ENCODE peak calls at places on chromosomes 13 and 19, in ten cellular contexts. F is glutamatergic neuron; L is heart right ventricle; B is NCI-H510A; R is AG10803; U is stimulated activated CD4-positive, alpha-beta T cell treated with anti-CD3 and anti-CD28 coated beads, Interleukin-1b, Interleukin-23, amount 100 ng/mL, for 1 hour; G is GM12865; W is T-cell; O is astrocyte of the cerebellum; K is activated CD4-positive, alpha-beta T cell treated with anti-CD3 and anti-CD28 coated beads, Interleukin-2, amount 10 ng/mL, durations not matched to agents 7 days and 5 days. N is an unnamed sample.
A peak's percentile ranks its signal among the peaks of the same experiment; 100 is the strongest.

GRCh38 chr13:76992548-76993001 is 694 bp downstream of the CLN5 start:
- DNase-seq in F (peak; percentile 16), L (peak; percentile 16), B (no peak), R (peak; percentile 26), U (no peak), G (peak; percentile 43), W (no peak), O (no peak), K (peak; percentile 12), N (peak; percentile 56)

GRCh38 chr19:8209965-8210659 is 942 bp downstream of the CERS4 start:
- DNase-seq in F (peak; percentile 57), L (peak; percentile 14), B (no peak), R (no peak), U (no peak), G (peak; percentile 22), W (no peak), O (no peak), K (no peak), N (no peak)

GRCh38 chr13:25990801-25991200 is 61.0 kb downstream of the SHISA2 start:
- DNase-seq in F (no peak), L (no peak), B (no peak), R (peak; percentile 37), U (no peak), G (no peak), W (no peak), O (no peak), K (no peak), N (no peak)

GRCh38 chr19:48454150-48454730 is 1.1 kb upstream of the KCNJ14 start:
- DNase-seq in F (no peak), L (no peak), B (no peak), R (no peak), U (no peak), G (no peak), W (no peak), O (no peak), K (no peak), N (no peak)

GRCh38 chr13:48775804-48776203 is 122.1 kb downstream of the CYSLTR2 start:
- DNase-seq in F (no peak), L (no peak), B (no peak), R (peak; percentile 97), U (no peak), G (no peak), W (no peak), O (peak; percentile 91), K (no peak), N (peak; percentile 97)

GRCh38 chr19:28544451-28545261 is 668.3 kb downstream of the UQCRFS1 start:
- DNase-seq in F (no peak), L (no peak), B (no peak), R (no peak), U (no peak), G (no peak), W (no peak), O (no peak), K (no peak), N (no peak)

GRCh38 chr13:102846261-102847015 is 606 bp downstream of the ERCC5 start:
- DNase-seq in F (no peak), L (peak; percentile 15), B (no peak), R (peak; percentile 29), U (no peak), G (peak; percentile 70), W (peak; percentile 46), O (no peak), K (peak; percentile 56), N (peak; percentile 34)

GRCh38 chr19:16595097-16595496 is 22.9 kb upstream of the SLC35E1 start:
- DNase-seq in F (no peak), L (no peak), B (no peak), R (no peak), U (no peak), G (no peak), W (no peak), O (no peak), K (no peak), N (no peak)

GRCh38 chr19:15379996-15380647 is 535 bp upstream of the AKAP8 start:
- DNase-seq in F (peak; percentile 66), L (peak; percentile 49), B (peak; percentile 76), R (peak; percentile 37), U (no peak), G (peak; percentile 74), W (no peak), O (no peak), K (peak; percentile 51), N (peak; percentile 61)

GRCh38 chr19:2043269-2043641 is 7.8 kb downstream of the MKNK2 start:
- DNase-seq in F (no peak), L (peak; percentile 45), B (no peak), R (no peak), U (no peak), G (peak; percentile 21), W (no peak), O (no peak), K (no peak), N (no peak)

GRCh38 chr19:48728882-48729645 is 9.5 kb upstream of the MAMSTR start:
- DNase-seq in F (no peak), L (no peak), B (no peak), R (peak; percentile 33), U (no peak), G (no peak), W (no peak), O (no peak), K (no peak), N (no peak)

GRCh38 chr19:10333758-10334339 is 520 bp upstream of the RAVER1 start:
- DNase-seq in F (no peak), L (no peak), B (no peak), R (no peak), U (no peak), G (no peak), W (no peak), O (no peak), K (no peak), N (no peak)

GRCh38 chr19:44447864-44448674 is at the start of gene ZNF229:
- DNase-seq in F (peak; percentile 91), L (peak; percentile 91), B (peak; percentile 93), R (peak; percentile 93), U (peak; percentile 36), G (peak; percentile 33), W (peak; percentile 62), O (peak; percentile 85), K (peak; percentile 86), N (peak; percentile 89)

GRCh38 chr13:46386996-46387851 is at the start of gene RUBCNL:
- DNase-seq in F (peak; percentile 46), L (no peak), B (no peak), R (peak; percentile 31), U (no peak), G (peak; percentile 72), W (no peak), O (no peak), K (peak; percentile 13), N (no peak)

GRCh38 chr13:96481482-96481881 is 391.6 kb downstream of the HS6ST3 start:
- DNase-seq in F (no peak), L (no peak), B (no peak), R (no peak), U (no peak), G (no peak), W (no peak), O (no peak), K (no peak), N (no peak)

GRCh38 chr19:49297403-49297802 is 27.6 kb downstream of the SLC6A16 start:
- DNase-seq in F (no peak), L (no peak), B (no peak), R (peak; percentile 14), U (no peak), G (no peak), W (no peak), O (no peak), K (no peak), N (no peak)

GRCh38 chr13:68261105-68261504 is 1031.0 kb upstream of the PCDH9 start:
- DNase-seq in F (no peak), L (no peak), B (no peak), R (no peak), U (no peak), G (peak; percentile 4), W (no peak), O (no peak), K (no peak), N (no peak)

GRCh38 chr13:106176103-106176502 is 359.4 kb downstream of the EFNB2 start:
- DNase-seq in F (no peak), L (no peak), B (no peak), R (peak; percentile 78), U (no peak), G (no peak), W (no peak), O (no peak), K (no peak), N (no peak)

GRCh38 chr13:107678075-107678689 is 537.2 kb downstream of the LIG4 start:
- DNase-seq in F (peak; percentile 31), L (no peak), B (peak; percentile 9), R (peak; percentile 11), U (no peak), G (no peak), W (no peak), O (no peak), K (no peak), N (no peak)

GRCh38 chr13:21242236-21242635 is 65.8 kb downstream of the MRPL57 start:
- DNase-seq in F (peak; percentile 60), L (no peak), B (no peak), R (no peak), U (no peak), G (no peak), W (no peak), O (no peak), K (no peak), N (no peak)

GRCh38 chr19:14544977-14545715 is 15.8 kb downstream of the TECR start:
- DNase-seq in F (no peak), L (peak; percentile 53), B (peak; percentile 77), R (peak; percentile 33), U (no peak), G (no peak), W (no peak), O (no peak), K (no peak), N (peak; percentile 99)

GRCh38 chr13:31881495-31881882 is 142.2 kb downstream of the RXFP2 start:
- DNase-seq in F (no peak), L (no peak), B (no peak), R (no peak), U (no peak), G (no peak), W (no peak), O (no peak), K (no peak), N (no peak)

GRCh38 chr13:24741016-24741662 is 22.8 kb upstream of the RNF17 start:
- DNase-seq in F (no peak), L (no peak), B (no peak), R (no peak), U (no peak), G (peak; percentile 55), W (no peak), O (no peak), K (no peak), N (no peak)

GRCh38 chr19:46420056-46420455 is 6.7 kb upstream of the CCDC8 start:
- DNase-seq in F (no peak), L (no peak), B (no peak), R (no peak), U (no peak), G (no peak), W (no peak), O (no peak), K (no peak), N (no peak)

GRCh38 chr19:45117666-45118065 is 24.7 kb downstream of the PPP1R37 start:
- DNase-seq in F (no peak), L (no peak), B (no peak), R (no peak), U (no peak), G (no peak), W (no peak), O (no peak), K (no peak), N (no peak)

GRCh38 chr13:19782049-19782726 is 557 bp downstream of the PSPC1 start:
- DNase-seq in F (peak; percentile 69), L (peak; percentile 49), B (peak; percentile 3), R (peak; percentile 51), U (peak; percentile 34), G (peak; percentile 66), W (peak; percentile 44), O (no peak), K (peak; percentile 63), N (peak; percentile 60)

GRCh38 chr13:112984954-112985802 is 16.2 kb downstream of the MCF2L start:
- DNase-seq in F (no peak), L (no peak), B (no peak), R (no peak), U (no peak), G (no peak), W (no peak), O (no peak), K (no peak), N (no peak)

GRCh38 chr13:66513728-66514127 is 716.4 kb downstream of the PCDH9 start:
- DNase-seq in F (no peak), L (no peak), B (no peak), R (no peak), U (no peak), G (no peak), W (no peak), O (no peak), K (no peak), N (peak; percentile 51)

N was measured in myocyte.